ENCODE peak calls at places on chromosomes 4 and X, in six cellular contexts. S, N, G, K, V and Q are unnamed samples.

GRCh38 chr4:128757712-128758111 is 51.8 kb upstream of the JADE1 start:
- DNase-seq in V (no peak), G (no peak), N (no peak), S (peak), K (no peak), Q (no peak)

GRCh38 chr4:74308215-74308614 is at the start of gene EPGN:
- DNase-seq in K (no peak), V (peak), S (no peak), N (no peak), G (no peak), Q (no peak)

GRCh38 chrX:132622130-132622529 is 133.3 kb upstream of the MBNL3 start:
- DNase-seq in V (peak), S (peak), N (no peak), G (no peak), K (no peak), Q (no peak)

GRCh38 chr4:55884093-55884850 is 30.8 kb downstream of the EXOC1 start:
- DNase-seq in N (no peak), K (no peak), G (no peak), S (no peak), V (no peak), Q (no peak)

GRCh38 chrX:39859991-39860861 is 237.5 kb downstream of the BCOR start:
- DNase-seq in G (peak), S (peak), V (peak), N (no peak), K (no peak), Q (no peak)

GRCh38 chrX:46328133-46328532 is 217.1 kb downstream of the ZNF674 start:
- DNase-seq in K (no peak), V (no peak), G (no peak), S (no peak), N (no peak), Q (no peak)

GRCh38 chrX:155148724-155149537 is 67.3 kb upstream of the VBP1 start:
- DNase-seq in S (peak), N (peak), G (no peak), V (peak), K (no peak), Q (no peak)

GRCh38 chrX:115491766-115492165 is 69.2 kb upstream of the PLS3 start:
- DNase-seq in S (peak), V (peak), K (no peak), N (no peak), G (no peak), Q (no peak)

GRCh38 chrX:372856-373640 is 13.7 kb downstream of the PPP2R3B start:
- DNase-seq in N (no peak), G (no peak), V (no peak), K (no peak), S (no peak), Q (no peak)

GRCh38 chr4:184388106-184388505 is 86.2 kb downstream of the IRF2 start:
- DNase-seq in K (no peak), N (no peak), G (no peak), V (no peak), S (no peak), Q (no peak)

GRCh38 chrX:154021131-154021611 is 1.5 kb upstream of the IRAK1 start:
- DNase-seq in N (no peak), V (peak), K (no peak), G (no peak), S (peak), Q (no peak)

GRCh38 chr4:25635501-25635900 is 20.1 kb upstream of the SLC34A2 start:
- DNase-seq in N (no peak), S (no peak), K (no peak), V (no peak), G (no peak), Q (no peak)

GRCh38 chr4:18388029-18388428 is 366.5 kb upstream of the LCORL start:
- DNase-seq in S (no peak), G (no peak), N (no peak), K (no peak), V (no peak), Q (no peak)

GRCh38 chrX:24493740-24494543 is 28.9 kb downstream of the PDK3 start:
- DNase-seq in V (no peak), K (no peak), G (no peak), N (no peak), S (no peak), Q (no peak)

GRCh38 chr4:3304831-3305609 is 12.2 kb downstream of the RGS12 start:
- DNase-seq in K (no peak), N (no peak), G (no peak), V (peak), S (peak), Q (no peak)

GRCh38 chr4:148686449-148686848 is 244.2 kb upstream of the NR3C2 start:
- DNase-seq in G (no peak), N (no peak), V (no peak), K (no peak), S (no peak), Q (no peak)

GRCh38 chrX:109281478-109282275 is 200.2 kb downstream of the GUCY2F start:
- DNase-seq in G (no peak), S (no peak), V (peak), N (no peak), K (no peak), Q (no peak)

GRCh38 chr4:85084371-85085170 is 118.1 kb upstream of the WDFY3 start:
- DNase-seq in K (no peak), N (peak), G (no peak), S (peak), V (peak), Q (peak)

GRCh38 chrX:68714856-68715255 is 67.4 kb downstream of the STARD8 start:
- DNase-seq in S (no peak), G (no peak), N (no peak), V (no peak), K (no peak), Q (no peak)

GRCh38 chrX:40391662-40392061 is 189.1 kb upstream of the ATP6AP2 start:
- DNase-seq in V (no peak), K (no peak), S (no peak), N (no peak), G (no peak), Q (no peak)

GRCh38 chr4:181968371-181968770 is 274.8 kb upstream of the TENM3 start:
- DNase-seq in G (no peak), K (no peak), V (no peak), N (no peak), S (peak), Q (no peak)

GRCh38 chrX:119726900-119727555 is 31.4 kb upstream of the SOWAHD start:
- DNase-seq in V (no peak), N (no peak), K (no peak), G (no peak), S (peak), Q (no peak)

GRCh38 chrX:45811307-45811706 is 610.6 kb upstream of the DIPK2B start:
- DNase-seq in K (no peak), N (no peak), V (no peak), S (no peak), G (no peak), Q (no peak)

GRCh38 chr4:48018112-48018511 is 1.5 kb downstream of the NIPAL1 start:
- DNase-seq in G (no peak), V (no peak), N (no peak), S (no peak), K (no peak), Q (no peak)

GRCh38 chr4:56134272-56134671 is 185.5 kb downstream of the CEP135 start:
- DNase-seq in N (peak), K (no peak), V (peak), G (no peak), S (peak), Q (no peak)

GRCh38 chr4:2252530-2252924 is 9.4 kb downstream of the MXD4 start:
- DNase-seq in V (no peak), G (no peak), K (no peak), N (peak), S (no peak), Q (no peak)

GRCh38 chr4:153249199-153250154 is 45.2 kb downstream of the TRIM2 start:
- DNase-seq in N (peak), K (peak), S (peak), G (peak), V (peak), Q (no peak)

GRCh38 chr4:36218121-36218520 is 26.2 kb downstream of the ARAP2 start:
- DNase-seq in V (no peak), S (no peak), K (no peak), G (no peak), N (no peak), Q (no peak)

GRCh38 chr4:101155859-101156430 is 191.4 kb downstream of the PPP3CA start:
- DNase-seq in N (no peak), G (no peak), S (no peak), V (no peak), K (no peak), Q (no peak)

GRCh38 chr4:1998296-1998695 is 10.5 kb downstream of the NELFA start:
- DNase-seq in S (no peak), V (no peak), N (no peak), G (no peak), K (no peak), Q (no peak)

GRCh38 chr4:98352403-98352802 is 91.2 kb downstream of the RAP1GDS1 start:
- DNase-seq in K (no peak), N (no peak), V (peak), S (no peak), G (no peak), Q (no peak)

GRCh38 chr4:112516401-112517066 is 554 bp upstream of the NEUROG2 start:
- DNase-seq in V (peak), N (peak), S (no peak), G (no peak), K (no peak), Q (no peak)

GRCh38 chr4:138576684-138577083 is 334.5 kb upstream of the SLC7A11 start:
- DNase-seq in S (peak), K (no peak), G (no peak), V (peak), N (peak), Q (no peak)

GRCh38 chr4:56106180-56106579 is 157.4 kb downstream of the CEP135 start:
- DNase-seq in K (no peak), G (no peak), S (no peak), V (no peak), N (no peak), Q (no peak)